ENCODE peak calls at places on chromosomes 5 and 9, in six cellular contexts. L, K, V, X, D and H are unnamed samples. For H3K4me1, the result is how much of the 10 kb centered on the place peaks cover.

GRCh38 chr9:86022687-86023266 is 76.6 kb downstream of the GOLM1 start:
- DNase-seq in L (no peak), K (no peak), V (no peak), X (no peak), D (no peak), H (no peak)

GRCh38 chr9:3403315-3403714 is 122.5 kb downstream of the RFX3 start:
- DNase-seq in L (no peak), K (no peak), V (no peak), X (no peak), D (no peak), H (no peak)

GRCh38 chr5:112419596-112420110 is 576 bp upstream of the EPB41L4A start:
- DNase-seq in L (no peak), K (peak), V (peak), X (no peak), D (no peak), H (peak)

GRCh38 chr9:90860826-90861225 is 59.2 kb downstream of the SYK start:
- DNase-seq in L (no peak), K (peak), V (no peak), X (no peak), D (no peak), H (no peak)

GRCh38 chr9:86434039-86434726 is 80.0 kb upstream of the TUT7 start:
- DNase-seq in L (no peak), K (peak), V (no peak), X (no peak), D (no peak), H (no peak)

GRCh38 chr9:108142504-108143201 is 653.1 kb upstream of the KLF4 start:
- DNase-seq in L (peak), K (no peak), V (peak), X (no peak), D (no peak), H (peak)

GRCh38 chr5:133474851-133475590 is 137.3 kb downstream of the FSTL4 start:
- DNase-seq in L (no peak), K (no peak), V (no peak), X (no peak), D (no peak), H (peak)

GRCh38 chr5:100444961-100445360 is 90.2 kb upstream of the FAM174A start:
- DNase-seq in L (no peak), K (no peak), V (no peak), X (no peak), D (no peak), H (no peak)

GRCh38 chr9:122122903-122123632 is 30.0 kb upstream of the TTLL11 start:
- DNase-seq in L (no peak), K (peak), V (peak), X (peak), D (peak), H (peak)

GRCh38 chr5:73067213-73067612 is 53.2 kb upstream of the TMEM171 start:
- DNase-seq in L (no peak), K (no peak), V (no peak), X (no peak), D (no peak), H (no peak)

GRCh38 chr5:88515881-88516819 is 247.5 kb upstream of the TMEM161B start:
- DNase-seq in L (no peak), K (no peak), V (no peak), X (no peak), D (no peak), H (no peak)

GRCh38 chr9:9747787-9748186 is 865.0 kb downstream of the PTPRD start:
- DNase-seq in L (no peak), K (no peak), V (no peak), X (no peak), D (no peak), H (no peak)

GRCh38 chr9:134388289-134388808 is 62.1 kb downstream of the RXRA start:
- DNase-seq in L (no peak), K (no peak), V (no peak), X (no peak), D (no peak), H (no peak)

GRCh38 chr5:168908207-168908606 is 329.0 kb upstream of the PANK3 start:
- DNase-seq in L (no peak), K (no peak), V (no peak), X (no peak), D (no peak), H (no peak)

GRCh38 chr5:76174101-76174500 is 90.9 kb downstream of the SV2C start:
- DNase-seq in L (no peak), K (no peak), V (no peak), X (no peak), D (no peak), H (no peak)

GRCh38 chr9:135155396-135155795 is 67.9 kb downstream of the OLFM1 start:
- DNase-seq in L (no peak), K (no peak), V (no peak), X (no peak), D (no peak), H (no peak)

GRCh38 chr9:104993291-104993963 is 65.5 kb upstream of the ABCA1 start:
- DNase-seq in L (peak), K (peak), V (peak), X (no peak), D (no peak), H (peak)

GRCh38 chr9:129575818-129576217 is 45.1 kb downstream of the C9orf50 start:
- DNase-seq in L (no peak), K (no peak), V (peak), X (no peak), D (no peak), H (no peak)

GRCh38 chr9:98539954-98540353 is 168.8 kb downstream of the GABBR2 start:
- DNase-seq in L (no peak), K (no peak), V (no peak), X (no peak), D (no peak), H (no peak)

GRCh38 chr9:31137151-31137849 is 1247.1 kb upstream of the ACO1 start:
- DNase-seq in L (no peak), K (no peak), V (no peak), X (no peak), D (no peak), H (no peak)
- H3K4me1 ChIP-seq in L (under half), K (under half), V (under half), X (under half), D (under half), H (under half)

DNA sequence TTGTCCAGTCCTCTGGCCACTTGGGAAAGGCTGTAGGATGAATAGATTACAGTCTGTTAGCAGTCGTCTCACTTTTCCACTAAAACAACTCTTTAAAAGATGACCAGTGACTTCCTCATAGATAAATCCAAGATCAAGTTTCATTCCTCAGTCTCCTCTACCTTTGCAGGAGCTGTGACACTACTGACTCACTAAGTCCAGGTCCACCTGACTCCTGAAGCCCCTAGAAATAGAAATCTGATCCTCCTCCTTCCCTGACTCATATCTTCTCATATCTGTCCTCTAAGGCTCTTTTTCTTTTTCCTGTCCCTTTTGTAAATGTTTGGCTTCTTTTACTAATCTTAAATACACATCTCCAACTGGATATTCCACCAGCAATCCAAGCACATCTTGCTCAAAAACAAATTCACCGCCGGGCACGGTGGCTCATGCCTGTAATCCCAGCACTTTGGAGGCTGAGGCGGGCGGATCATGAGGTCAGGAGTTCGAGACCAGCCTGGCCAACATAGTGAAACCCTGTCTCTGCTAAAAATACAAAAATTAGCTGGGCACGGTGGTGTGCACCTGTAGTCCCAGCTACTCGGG is 2.6 kb downstream of the CCDC125 start:
- DNase-seq in L (no peak), K (no peak), V (no peak), X (no peak), D (no peak), H (no peak)
- H3K27ac ChIP-seq in L (no peak), K (no peak), V (no peak), X (no peak), D (no peak), H (no peak)

GRCh38 chr5:178319541-178320041 is 87.0 kb upstream of the PHYKPL start:
- DNase-seq in L (no peak), K (peak), V (no peak), X (no peak), D (no peak), H (no peak)
- TF ChIP-seq CTCF in L (no peak), K (no peak), V (no peak), X (no peak), D (no peak), H (no peak)

GRCh38 chr5:81739283-81739682 is 11.6 kb downstream of the SSBP2 start:
- DNase-seq in L (no peak), K (no peak), V (no peak), X (no peak), D (no peak), H (no peak)
- H3K4me1 ChIP-seq in L (under half), K (under half), V (under half), X (under half), D (under half), H (under half)

DNA sequence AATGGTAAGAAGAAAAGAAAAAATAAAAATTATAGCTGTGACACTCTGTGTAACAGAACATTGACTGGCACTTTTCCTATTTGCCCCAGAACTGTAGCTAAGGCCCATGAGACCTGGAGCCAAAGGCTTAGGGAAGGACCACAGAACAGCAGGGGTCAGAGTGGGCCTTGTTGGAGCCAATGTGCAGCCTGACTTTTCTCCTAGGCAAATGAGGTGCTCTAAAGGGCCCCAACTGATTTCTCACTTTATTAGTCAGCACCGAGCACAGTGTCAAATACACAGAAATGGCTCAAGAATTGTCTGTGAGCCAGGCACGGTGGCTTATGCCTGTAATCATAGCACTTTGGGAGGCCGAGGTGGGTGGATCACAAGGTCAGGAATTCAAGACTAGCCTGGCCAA is 4.1 kb upstream of the MEGF9 start:
- DNase-seq in L (no peak), K (no peak), V (no peak), X (no peak), D (no peak), H (no peak)
- H3K27ac ChIP-seq in L (no peak), K (no peak), V (no peak), X (no peak), D (no peak), H (no peak)

GRCh38 chr9:138100711-138101349 is 223.2 kb downstream of the CACNA1B start:
- DNase-seq in L (no peak), K (no peak), V (peak), X (no peak), D (no peak), H (peak)
- TF ChIP-seq CTCF in L (no peak), K (no peak), V (no peak), X (no peak), D (no peak), H (no peak)